ENCODE peak calls at places on chromosome 1, in ten cellular contexts. B, L, S, C, J, T, M, W, O and Q are unnamed samples.

GRCh38 chr1:150487763-150488115 is 520 bp downstream of the TARS2 start:
- DNase-seq in B (no peak), L (no peak), S (no peak), C (no peak), J (no peak), T (no peak), M (no peak), W (peak), O (no peak), Q (no peak)

GRCh38 chr1:241101622-241102021 is 255.4 kb downstream of the RGS7 start:
- DNase-seq in B (no peak), L (no peak), S (peak), C (no peak), J (no peak), T (no peak), M (no peak), W (peak), O (no peak), Q (peak)

GRCh38 chr1:207421078-207421477 is 33.0 kb upstream of the CR2 start:
- DNase-seq in B (no peak), L (no peak), S (no peak), C (no peak), J (no peak), T (no peak), M (no peak), W (no peak), O (no peak), Q (no peak)

GRCh38 chr1:212368073-212368484 is 46.6 kb downstream of the PACC1 start:
- DNase-seq in B (peak), L (peak), S (peak), C (peak), J (peak), T (peak), M (peak), W (peak), O (no peak), Q (peak)

GRCh38 chr1:56688522-56689026 is 43.5 kb downstream of the PRKAA2 start:
- DNase-seq in B (peak), L (peak), S (peak), C (peak), J (peak), T (peak), M (peak), W (no peak), O (no peak), Q (peak)

GRCh38 chr1:100474838-100475237 is 63.1 kb upstream of the GPR88 start:
- DNase-seq in B (no peak), L (peak), S (no peak), C (no peak), J (no peak), T (no peak), M (no peak), W (no peak), O (no peak), Q (no peak)

GRCh38 chr1:95369985-95370670 is 136.1 kb downstream of the RWDD3 start:
- DNase-seq in B (no peak), L (no peak), S (no peak), C (no peak), J (no peak), T (no peak), M (no peak), W (no peak), O (no peak), Q (no peak)

GRCh38 chr1:14606632-14607031 is 8.1 kb downstream of the KAZN start:
- DNase-seq in B (no peak), L (no peak), S (no peak), C (no peak), J (no peak), T (no peak), M (no peak), W (peak), O (no peak), Q (no peak)

GRCh38 chr1:110190282-110190929 is 19.7 kb upstream of the KCNC4 start:
- DNase-seq in B (no peak), L (no peak), S (no peak), C (no peak), J (no peak), T (no peak), M (no peak), W (no peak), O (peak), Q (no peak)

GRCh38 chr1:158019177-158019868 is 25.9 kb downstream of the KIRREL1 start:
- DNase-seq in B (peak), L (peak), S (peak), C (peak), J (peak), T (peak), M (peak), W (peak), O (no peak), Q (peak)

GRCh38 chr1:3436901-3437300 is 17.6 kb upstream of the ARHGEF16 start:
- DNase-seq in B (no peak), L (no peak), S (no peak), C (no peak), J (no peak), T (no peak), M (no peak), W (no peak), O (peak), Q (no peak)

GRCh38 chr1:85582687-85583354 is 2.3 kb downstream of the CCN1 start:
- DNase-seq in B (no peak), L (peak), S (peak), C (no peak), J (no peak), T (peak), M (peak), W (no peak), O (no peak), Q (no peak)

GRCh38 chr1:30511563-30512252 is 211.7 kb downstream of the MATN1 start:
- DNase-seq in B (no peak), L (peak), S (no peak), C (peak), J (peak), T (peak), M (no peak), W (no peak), O (no peak), Q (no peak)

GRCh38 chr1:43590389-43590788 is 59.6 kb upstream of the KDM4A start:
- DNase-seq in B (no peak), L (no peak), S (no peak), C (no peak), J (no peak), T (no peak), M (no peak), W (peak), O (no peak), Q (no peak)

GRCh38 chr1:48674641-48675040 is 102.0 kb downstream of the BEND5 start:
- DNase-seq in B (peak), L (peak), S (peak), C (peak), J (peak), T (peak), M (peak), W (no peak), O (no peak), Q (peak)

GRCh38 chr1:6041432-6042062 is 4.1 kb upstream of the KCNAB2 start:
- DNase-seq in B (no peak), L (no peak), S (peak), C (peak), J (no peak), T (no peak), M (peak), W (peak), O (no peak), Q (no peak)

GRCh38 chr1:54376085-54377039 is 29.8 kb downstream of the SSBP3 start:
- DNase-seq in B (no peak), L (no peak), S (no peak), C (no peak), J (no peak), T (no peak), M (no peak), W (no peak), O (no peak), Q (no peak)

GRCh38 chr1:223611939-223612338 is 53.6 kb downstream of the CAPN8 start:
- DNase-seq in B (no peak), L (no peak), S (no peak), C (no peak), J (no peak), T (no peak), M (no peak), W (no peak), O (no peak), Q (no peak)

GRCh38 chr1:192559115-192560006 is 16.2 kb upstream of the RGS1 start:
- DNase-seq in B (peak), L (peak), S (peak), C (peak), J (peak), T (peak), M (peak), W (no peak), O (no peak), Q (peak)

GRCh38 chr1:155073377-155074272 is 5.0 kb upstream of the EFNA3 start:
- DNase-seq in B (no peak), L (no peak), S (no peak), C (no peak), J (no peak), T (peak), M (no peak), W (no peak), O (peak), Q (no peak)

GRCh38 chr1:84146375-84147032 is 2.4 kb downstream of the PRKACB start:
- DNase-seq in B (no peak), L (peak), S (peak), C (no peak), J (peak), T (peak), M (peak), W (no peak), O (no peak), Q (peak)

GRCh38 chr1:79079770-79080169 is 73.2 kb upstream of the ADGRL4 start:
- DNase-seq in B (peak), L (peak), S (peak), C (peak), J (peak), T (peak), M (peak), W (no peak), O (no peak), Q (peak)

GRCh38 chr1:54249798-54250497 is 50.0 kb downstream of the MRPL37 start:
- DNase-seq in B (no peak), L (peak), S (peak), C (peak), J (peak), T (no peak), M (peak), W (no peak), O (peak), Q (no peak)

GRCh38 chr1:200099040-200099439 is 71.5 kb downstream of the NR5A2 start:
- DNase-seq in B (no peak), L (no peak), S (peak), C (no peak), J (no peak), T (no peak), M (peak), W (no peak), O (no peak), Q (no peak)

GRCh38 chr1:167208624-167208976 is 12.1 kb upstream of the POU2F1 start:
- DNase-seq in B (no peak), L (no peak), S (no peak), C (no peak), J (no peak), T (no peak), M (no peak), W (no peak), O (no peak), Q (no peak)
- H3K4me3 ChIP-seq in B (no peak), L (no peak), S (no peak), C (no peak), J (no peak), T (no peak), M (no peak), W (no peak), O (no peak), Q (no peak)

GRCh38 chr1:203625623-203626189 is 926 bp upstream of the ATP2B4 start:
- DNase-seq in B (no peak), L (no peak), S (peak), C (peak), J (no peak), T (peak), M (peak), W (no peak), O (no peak), Q (no peak)
- TF ChIP-seq CTCF in B (peak), L (peak), S (no peak), C (no peak), J (peak), T (no peak), M (peak), W (no peak), O (no peak), Q (peak)

DNA sequence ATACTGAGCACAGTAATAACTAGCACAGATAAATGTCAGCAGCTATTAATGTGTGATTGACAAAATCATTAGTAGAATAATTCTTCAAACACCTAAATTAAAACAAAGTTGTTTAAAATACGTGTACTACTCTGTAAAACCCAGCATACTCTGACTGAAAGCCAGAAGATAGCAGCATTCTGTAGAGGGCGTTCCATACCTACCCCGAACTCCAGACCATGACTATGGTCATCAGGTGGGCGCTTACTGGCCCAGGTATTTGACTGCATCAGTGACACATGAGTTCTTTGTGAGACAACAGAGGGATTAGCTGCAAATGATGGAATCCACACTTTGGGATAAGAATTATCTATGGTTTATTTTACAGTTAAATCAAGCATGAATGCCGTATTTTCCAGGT is 139.7 kb upstream of the POGK start:
- DNase-seq in B (no peak), L (no peak), S (no peak), C (no peak), J (no peak), T (no peak), M (no peak), W (no peak), O (no peak), Q (no peak)
- H3K4me3 ChIP-seq in B (no peak), L (no peak), S (no peak), C (no peak), J (no peak), T (no peak), M (no peak), W (no peak), O (no peak), Q (no peak)

GRCh38 chr1:203528098-203528497 is 34.1 kb downstream of the OPTC start:
- DNase-seq in B (no peak), L (no peak), S (no peak), C (no peak), J (no peak), T (no peak), M (no peak), W (peak), O (no peak), Q (no peak)
- TF ChIP-seq CTCF in B (no peak), L (no peak), S (no peak), C (no peak), J (no peak), T (no peak), M (no peak), W (no peak), O (no peak), Q (no peak)

GRCh38 chr1:116127848-116128540 is 16.8 kb downstream of the MAB21L3 start:
- DNase-seq in B (no peak), L (no peak), S (no peak), C (no peak), J (no peak), T (no peak), M (no peak), W (no peak), O (no peak), Q (no peak)

GRCh38 chr1:116123837-116124533 is 12.8 kb downstream of the MAB21L3 start:
- DNase-seq in B (no peak), L (no peak), S (no peak), C (no peak), J (no peak), T (no peak), M (no peak), W (no peak), O (no peak), Q (no peak)

GRCh38 chr1:116127123-116127847 is 16.1 kb downstream of the MAB21L3 start:
- DNase-seq in B (no peak), L (no peak), S (no peak), C (no peak), J (no peak), T (no peak), M (no peak), W (no peak), O (no peak), Q (no peak)

GRCh38 chr1:116126281-116126680 is 15.1 kb downstream of the MAB21L3 start:
- DNase-seq in B (no peak), L (no peak), S (no peak), C (no peak), J (no peak), T (no peak), M (no peak), W (no peak), O (no peak), Q (no peak)

DNA sequence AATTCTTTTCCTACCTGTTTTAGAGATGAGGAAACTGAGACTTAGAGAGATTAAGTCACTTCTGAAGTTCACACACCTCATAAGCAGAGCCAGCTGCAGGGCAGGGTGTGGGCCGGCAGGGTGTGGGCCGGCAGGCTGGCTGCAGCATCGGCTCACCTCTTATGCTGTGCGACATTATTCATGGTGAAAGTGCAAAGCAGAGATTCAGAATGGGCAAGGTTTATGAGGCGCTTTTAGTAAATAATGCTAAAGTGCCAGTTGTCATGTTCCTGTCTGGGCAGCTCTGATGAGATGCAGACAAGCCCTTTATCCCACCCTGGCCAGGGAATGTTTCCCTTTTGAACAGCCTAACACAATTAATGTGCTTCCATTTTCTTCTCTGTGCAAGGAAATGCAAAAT is 14.6 kb downstream of the MAB21L3 start:
- DNase-seq in B (no peak), L (no peak), S (no peak), C (no peak), J (no peak), T (peak), M (no peak), W (no peak), O (no peak), Q (no peak)
- H3K4me3 ChIP-seq in B (no peak), L (no peak), S (no peak), C (no peak), J (no peak), T (no peak), M (no peak), W (no peak), O (no peak), Q (no peak)

DNA sequence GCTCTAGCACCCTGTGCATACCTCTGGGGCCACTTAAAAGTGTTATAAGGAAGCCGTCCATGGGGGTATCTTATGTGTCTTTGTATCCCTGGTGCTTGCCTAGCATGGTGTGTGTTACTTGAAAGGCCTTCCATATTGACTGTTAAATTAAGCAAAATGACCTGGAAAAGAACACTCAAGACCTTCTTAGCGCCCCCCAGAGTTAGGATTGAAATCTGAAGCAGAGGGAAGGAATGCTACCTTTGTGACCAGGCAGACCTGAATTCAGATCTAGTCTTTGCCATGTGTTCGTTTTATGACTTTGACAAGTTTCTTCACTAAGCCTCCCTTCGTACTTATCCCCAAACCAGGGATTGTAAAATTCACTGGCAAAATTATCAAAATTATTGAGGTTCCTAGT is 59.9 kb downstream of the SLC22A15 start:
- DNase-seq in B (no peak), L (no peak), S (no peak), C (no peak), J (no peak), T (no peak), M (no peak), W (no peak), O (no peak), Q (no peak)
- TF ChIP-seq CTCF in B (no peak), L (no peak), S (no peak), C (no peak), J (no peak), T (no peak), M (no peak), W (peak), O (no peak), Q (no peak)

GRCh38 chr1:246677842-246678241 is 46.4 kb upstream of the SCCPDH start:
- DNase-seq in B (no peak), L (no peak), S (no peak), C (no peak), J (no peak), T (no peak), M (no peak), W (no peak), O (no peak), Q (no peak)
- H3K4me3 ChIP-seq in B (no peak), L (no peak), S (no peak), C (no peak), J (no peak), T (no peak), M (no peak), W (no peak), O (no peak), Q (no peak)

GRCh38 chr1:82792151-82792550 is 991.4 kb downstream of the ADGRL2 start:
- DNase-seq in B (no peak), L (no peak), S (no peak), C (no peak), J (no peak), T (no peak), M (no peak), W (no peak), O (no peak), Q (no peak)

GRCh38 chr1:82790556-82790955 is 989.8 kb downstream of the ADGRL2 start:
- DNase-seq in B (no peak), L (no peak), S (no peak), C (no peak), J (no peak), T (no peak), M (no peak), W (no peak), O (no peak), Q (no peak)

GRCh38 chr1:82801151-82801550 is 1000.4 kb downstream of the ADGRL2 start:
- DNase-seq in B (no peak), L (no peak), S (no peak), C (no peak), J (no peak), T (no peak), M (no peak), W (peak), O (no peak), Q (no peak)

GRCh38 chr1:82795503-82796149 is 994.9 kb downstream of the ADGRL2 start:
- DNase-seq in B (no peak), L (no peak), S (no peak), C (peak), J (no peak), T (no peak), M (no peak), W (no peak), O (no peak), Q (no peak)
- TF ChIP-seq CTCF in B (peak), L (no peak), S (no peak), C (peak), J (no peak), T (no peak), M (no peak), W (peak), O (no peak), Q (peak)